ENCODE peak calls at places on chromosome 21, in seven cellular contexts. Z, J, Y, H, E, X and P are unnamed samples.

GRCh38 chr21:43829161-43829560 is 35.9 kb upstream of the AGPAT3 start:
- DNase-seq in Z (no peak), J (no peak), Y (no peak), H (no peak), E (peak), X (no peak), P (no peak)

GRCh38 chr21:46108827-46109226 is 10.9 kb downstream of the COL6A2 start:
- DNase-seq in Z (no peak), J (no peak), Y (no peak), H (no peak), E (no peak), X (no peak), P (no peak)

GRCh38 chr21:15820327-15820726 is 90.5 kb downstream of the USP25 start:
- DNase-seq in Z (no peak), J (no peak), Y (no peak), H (no peak), E (no peak), X (no peak), P (no peak)

GRCh38 chr21:45870421-45870820 is 111.1 kb upstream of the COL6A1 start:
- DNase-seq in Z (no peak), J (no peak), Y (no peak), H (no peak), E (no peak), X (no peak), P (no peak)

GRCh38 chr21:44261675-44262295 is at the start of gene DNMT3L:
- DNase-seq in Z (no peak), J (no peak), Y (no peak), H (no peak), E (no peak), X (no peak), P (no peak)

GRCh38 chr21:25176637-25177412 is 430.5 kb downstream of the MRPL39 start:
- DNase-seq in Z (no peak), J (no peak), Y (peak), H (peak), E (no peak), X (no peak), P (no peak)

GRCh38 chr21:24369278-24369677 is 1238.0 kb downstream of the MRPL39 start:
- DNase-seq in Z (no peak), J (no peak), Y (no peak), H (no peak), E (no peak), X (no peak), P (no peak)

GRCh38 chr21:37322084-37322483 is 44.5 kb upstream of the DYRK1A start:
- DNase-seq in Z (no peak), J (no peak), Y (no peak), H (no peak), E (no peak), X (no peak), P (no peak)

GRCh38 chr21:33109574-33110339 is 39.8 kb downstream of the OLIG1 start:
- DNase-seq in Z (no peak), J (no peak), Y (no peak), H (no peak), E (no peak), X (no peak), P (no peak)

GRCh38 chr21:44867999-44868700 is 5.3 kb downstream of the PTTG1IP start:
- DNase-seq in Z (no peak), J (no peak), Y (peak), H (no peak), E (peak), X (no peak), P (no peak)

GRCh38 chr21:36710729-36711048 is 11.8 kb downstream of the SIM2 start:
- DNase-seq in Z (no peak), J (no peak), Y (no peak), H (no peak), E (peak), X (no peak), P (no peak)

GRCh38 chr21:36388835-36389234 is 3.6 kb downstream of the CHAF1B start:
- DNase-seq in Z (no peak), J (no peak), Y (no peak), H (peak), E (no peak), X (no peak), P (peak)

GRCh38 chr21:42257091-42257760 is 38.3 kb downstream of the ABCG1 start:
- DNase-seq in Z (no peak), J (no peak), Y (no peak), H (no peak), E (peak), X (no peak), P (no peak)

GRCh38 chr21:42336065-42336464 is 14.7 kb downstream of the TFF2 start:
- DNase-seq in Z (no peak), J (no peak), Y (no peak), H (no peak), E (no peak), X (no peak), P (no peak)

GRCh38 chr21:17925900-17926299 is 106.7 kb upstream of the C21orf91 start:
- DNase-seq in Z (no peak), J (no peak), Y (no peak), H (peak), E (no peak), X (no peak), P (no peak)

GRCh38 chr21:39842741-39843146 is 24.5 kb upstream of the PCP4 start:
- DNase-seq in Z (no peak), J (no peak), Y (no peak), H (no peak), E (no peak), X (no peak), P (no peak)

GRCh38 chr21:35138665-35139381 is 89.7 kb upstream of the RUNX1 start:
- DNase-seq in Z (no peak), J (no peak), Y (peak), H (peak), E (no peak), X (no peak), P (no peak)